ENCODE peak calls at places on chromosome X, in eight cellular contexts. One of them, this sample, is unnamed.

GRCh38 chrX:1932231-1932630 is 317.4 kb downstream of the ASMT start:
- DNase-seq in WTC11: no peak
- DNase-seq in PC-3: peak; percentile 81
- DNase-seq in gastrocnemius medialis: no peak
- DNase-seq in glutamatergic neuron: no peak
- DNase-seq in A673: no peak
- DNase-seq in dorsolateral prefrontal cortex: no peak
- DNase-seq in cardiac fibroblast: peak; percentile 78
- DNase-seq in this sample: peak; percentile 83

GRCh38 chrX:69070949-69071650 is 94.2 kb downstream of the PJA1 start:
- DNase-seq in WTC11: no peak
- DNase-seq in PC-3: no peak
- DNase-seq in gastrocnemius medialis: peak; percentile 38
- DNase-seq in glutamatergic neuron: no peak
- DNase-seq in A673: no peak
- DNase-seq in dorsolateral prefrontal cortex: no peak
- DNase-seq in cardiac fibroblast: peak; percentile 20
- DNase-seq in this sample: no peak

GRCh38 chrX:85503258-85504158 is 124.0 kb upstream of the POF1B start:
- DNase-seq in WTC11: no peak
- DNase-seq in PC-3: no peak
- DNase-seq in gastrocnemius medialis: no peak
- DNase-seq in glutamatergic neuron: no peak
- DNase-seq in A673: no peak
- DNase-seq in dorsolateral prefrontal cortex: no peak
- DNase-seq in cardiac fibroblast: no peak
- DNase-seq in this sample: no peak

GRCh38 chrX:17744896-17745523 is 7.7 kb downstream of the SCML1 start:
- DNase-seq in WTC11: no peak
- DNase-seq in PC-3: peak; percentile 39
- DNase-seq in gastrocnemius medialis: no peak
- DNase-seq in glutamatergic neuron: no peak
- DNase-seq in A673: no peak
- DNase-seq in dorsolateral prefrontal cortex: no peak
- DNase-seq in cardiac fibroblast: peak; percentile 22
- DNase-seq in this sample: no peak

GRCh38 chrX:150197388-150197787 is 165.7 kb upstream of the MAMLD1 start:
- DNase-seq in WTC11: no peak
- DNase-seq in PC-3: no peak
- DNase-seq in gastrocnemius medialis: no peak
- DNase-seq in glutamatergic neuron: no peak
- DNase-seq in A673: no peak
- DNase-seq in dorsolateral prefrontal cortex: no peak
- DNase-seq in cardiac fibroblast: no peak
- DNase-seq in this sample: no peak

GRCh38 chrX:40651620-40652223 is 4.4 kb upstream of the CXorf38 start:
- DNase-seq in WTC11: peak; percentile 33
- DNase-seq in PC-3: peak; percentile 69
- DNase-seq in gastrocnemius medialis: peak; percentile 47
- DNase-seq in glutamatergic neuron: peak; percentile 52
- DNase-seq in A673: peak; percentile 73
- DNase-seq in dorsolateral prefrontal cortex: peak; percentile 38
- DNase-seq in cardiac fibroblast: peak; percentile 70
- DNase-seq in this sample: peak; percentile 72

GRCh38 chrX:34884693-34885277 is 57.8 kb upstream of the FAM47B start:
- DNase-seq in WTC11: no peak
- DNase-seq in PC-3: peak; percentile 71
- DNase-seq in gastrocnemius medialis: no peak
- DNase-seq in glutamatergic neuron: no peak
- DNase-seq in A673: peak; percentile 58
- DNase-seq in dorsolateral prefrontal cortex: no peak
- DNase-seq in cardiac fibroblast: peak; percentile 72
- DNase-seq in this sample: peak; percentile 82

GRCh38 chrX:66030505-66031317 is 9.2 kb downstream of the VSIG4 start:
- DNase-seq in WTC11: peak; percentile 19
- DNase-seq in PC-3: peak; percentile 13
- DNase-seq in gastrocnemius medialis: no peak
- DNase-seq in glutamatergic neuron: no peak
- DNase-seq in A673: peak; percentile 39
- DNase-seq in dorsolateral prefrontal cortex: no peak
- DNase-seq in cardiac fibroblast: peak; percentile 15
- DNase-seq in this sample: peak; percentile 41

GRCh38 chrX:17559728-17560379 is 177.4 kb upstream of the SCML1 start:
- DNase-seq in WTC11: no peak
- DNase-seq in PC-3: peak; percentile 91
- DNase-seq in gastrocnemius medialis: peak; percentile 42
- DNase-seq in glutamatergic neuron: no peak
- DNase-seq in A673: peak; percentile 7
- DNase-seq in dorsolateral prefrontal cortex: no peak
- DNase-seq in cardiac fibroblast: peak; percentile 73
- DNase-seq in this sample: peak; percentile 65

GRCh38 chrX:42385730-42386129 is 392.2 kb downstream of the PPP1R2C start:
- DNase-seq in WTC11: no peak
- DNase-seq in PC-3: peak; percentile 45
- DNase-seq in gastrocnemius medialis: no peak
- DNase-seq in glutamatergic neuron: no peak
- DNase-seq in A673: no peak
- DNase-seq in dorsolateral prefrontal cortex: no peak
- DNase-seq in cardiac fibroblast: no peak
- DNase-seq in this sample: no peak

GRCh38 chrX:45769919-45770582 is 569.4 kb upstream of the DIPK2B start:
- DNase-seq in WTC11: no peak
- DNase-seq in PC-3: peak; percentile 78
- DNase-seq in gastrocnemius medialis: peak; percentile 54
- DNase-seq in glutamatergic neuron: no peak
- DNase-seq in A673: peak; percentile 86
- DNase-seq in dorsolateral prefrontal cortex: no peak
- DNase-seq in cardiac fibroblast: peak; percentile 94
- DNase-seq in this sample: peak; percentile 91

GRCh38 chrX:24014388-24015018 is 12.5 kb downstream of the KLHL15 start:
- DNase-seq in WTC11: no peak
- DNase-seq in PC-3: no peak
- DNase-seq in gastrocnemius medialis: no peak
- DNase-seq in glutamatergic neuron: no peak
- DNase-seq in A673: no peak
- DNase-seq in dorsolateral prefrontal cortex: no peak
- DNase-seq in cardiac fibroblast: peak; percentile 6
- DNase-seq in this sample: no peak

GRCh38 chrX:136207546-136207945 is 43.7 kb downstream of the MAP7D3 start:
- DNase-seq in WTC11: no peak
- DNase-seq in PC-3: no peak
- DNase-seq in gastrocnemius medialis: no peak
- DNase-seq in glutamatergic neuron: no peak
- DNase-seq in A673: no peak
- DNase-seq in dorsolateral prefrontal cortex: no peak
- DNase-seq in cardiac fibroblast: no peak
- DNase-seq in this sample: no peak

GRCh38 chrX:136210243-136210642 is 41.0 kb downstream of the MAP7D3 start:
- DNase-seq in WTC11: no peak
- DNase-seq in PC-3: no peak
- DNase-seq in gastrocnemius medialis: no peak
- DNase-seq in glutamatergic neuron: no peak
- DNase-seq in A673: no peak
- DNase-seq in dorsolateral prefrontal cortex: no peak
- DNase-seq in cardiac fibroblast: no peak
- DNase-seq in this sample: no peak

GRCh38 chrX:136210806-136211205 is 40.4 kb downstream of the MAP7D3 start:
- DNase-seq in WTC11: no peak
- DNase-seq in PC-3: no peak
- DNase-seq in gastrocnemius medialis: peak; percentile 69
- DNase-seq in glutamatergic neuron: no peak
- DNase-seq in A673: no peak
- DNase-seq in dorsolateral prefrontal cortex: no peak
- DNase-seq in cardiac fibroblast: peak; percentile 39
- DNase-seq in this sample: peak; percentile 45

GRCh38 chrX:136209016-136209738 is 42.0 kb downstream of the MAP7D3 start:
- DNase-seq in WTC11: peak; percentile 31
- DNase-seq in PC-3: peak; percentile 50
- DNase-seq in gastrocnemius medialis: peak; percentile 62
- DNase-seq in glutamatergic neuron: peak; percentile 58
- DNase-seq in A673: peak; percentile 49
- DNase-seq in dorsolateral prefrontal cortex: peak; percentile 26
- DNase-seq in cardiac fibroblast: peak; percentile 78
- DNase-seq in this sample: peak; percentile 65

DNA sequence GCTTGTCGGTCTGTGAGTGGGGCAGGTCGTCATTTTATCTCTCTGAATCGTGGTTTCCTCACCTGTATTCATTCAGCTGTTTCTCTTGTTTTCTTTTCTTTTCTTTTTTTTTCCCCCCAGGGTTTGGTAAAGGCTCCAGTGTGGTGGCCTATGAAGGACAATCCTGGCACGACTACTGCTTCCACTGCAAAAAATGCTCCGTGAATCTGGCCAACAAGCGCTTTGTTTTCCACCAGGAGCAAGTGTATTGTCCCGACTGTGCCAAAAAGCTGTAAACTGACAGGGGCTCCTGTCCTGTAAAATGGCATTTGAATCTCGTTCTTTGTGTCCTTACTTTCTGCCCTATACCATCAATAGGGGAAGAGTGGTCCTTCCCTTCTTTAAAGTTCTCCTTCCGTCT is 41.4 kb downstream of the MAP7D3 start:
- DNase-seq in WTC11: no peak
- DNase-seq in PC-3: no peak
- DNase-seq in gastrocnemius medialis: no peak
- DNase-seq in glutamatergic neuron: no peak
- DNase-seq in A673: no peak
- DNase-seq in dorsolateral prefrontal cortex: no peak
- DNase-seq in cardiac fibroblast: no peak
- DNase-seq in this sample: no peak
- TF ChIP-seq CTCF in WTC11: no peak
- TF ChIP-seq CTCF in PC-3: no peak
- TF ChIP-seq CTCF in gastrocnemius medialis: no peak
- TF ChIP-seq CTCF in glutamatergic neuron: no peak
- TF ChIP-seq CTCF in A673: no peak
- TF ChIP-seq CTCF in dorsolateral prefrontal cortex: no peak
- TF ChIP-seq CTCF in cardiac fibroblast: no peak
- TF ChIP-seq CTCF in this sample: no peak

GRCh38 chrX:76109654-76110053 is 63.2 kb upstream of the PBDC1 start:
- DNase-seq in WTC11: no peak
- DNase-seq in PC-3: no peak
- DNase-seq in gastrocnemius medialis: no peak
- DNase-seq in glutamatergic neuron: no peak
- DNase-seq in A673: no peak
- DNase-seq in dorsolateral prefrontal cortex: no peak
- DNase-seq in cardiac fibroblast: no peak
- DNase-seq in this sample: no peak
- TF ChIP-seq CTCF in WTC11: no peak
- TF ChIP-seq CTCF in PC-3: no peak
- TF ChIP-seq CTCF in gastrocnemius medialis: no peak
- TF ChIP-seq CTCF in glutamatergic neuron: no peak
- TF ChIP-seq CTCF in A673: no peak
- TF ChIP-seq CTCF in dorsolateral prefrontal cortex: no peak
- TF ChIP-seq CTCF in cardiac fibroblast: no peak
- TF ChIP-seq CTCF in this sample: no peak

GRCh38 chrX:71283409-71284143 is at the start of gene NONO:
- DNase-seq in WTC11: peak; percentile 79
- DNase-seq in PC-3: peak; percentile 99
- DNase-seq in gastrocnemius medialis: peak; percentile 88
- DNase-seq in glutamatergic neuron: peak; percentile 75
- DNase-seq in A673: peak; percentile 98
- DNase-seq in dorsolateral prefrontal cortex: peak; percentile 54
- DNase-seq in cardiac fibroblast: peak; percentile 99
- DNase-seq in this sample: peak; percentile 99
- TF ChIP-seq CTCF in WTC11: no peak
- TF ChIP-seq CTCF in PC-3: peak; percentile 17
- TF ChIP-seq CTCF in gastrocnemius medialis: no peak
- TF ChIP-seq CTCF in glutamatergic neuron: no peak
- TF ChIP-seq CTCF in A673: peak; percentile 18
- TF ChIP-seq CTCF in dorsolateral prefrontal cortex: no peak
- TF ChIP-seq CTCF in cardiac fibroblast: no peak
- TF ChIP-seq CTCF in this sample: peak; percentile 11

GRCh38 chrX:46796574-46797191 is 37.8 kb upstream of the SLC9A7 start:
- DNase-seq in WTC11: peak; percentile 77
- DNase-seq in PC-3: peak; percentile 86
- DNase-seq in gastrocnemius medialis: peak; percentile 50
- DNase-seq in glutamatergic neuron: peak; percentile 77
- DNase-seq in A673: peak; percentile 82
- DNase-seq in dorsolateral prefrontal cortex: peak; percentile 59
- DNase-seq in cardiac fibroblast: peak; percentile 78
- DNase-seq in this sample: peak; percentile 76
- TF ChIP-seq CTCF in WTC11: peak; percentile 41
- TF ChIP-seq CTCF in PC-3: peak; percentile 88
- TF ChIP-seq CTCF in gastrocnemius medialis: peak; percentile 36
- TF ChIP-seq CTCF in glutamatergic neuron: peak; percentile 70
- TF ChIP-seq CTCF in A673: peak; percentile 89
- TF ChIP-seq CTCF in dorsolateral prefrontal cortex: peak; percentile 76
- TF ChIP-seq CTCF in cardiac fibroblast: peak; percentile 82
- TF ChIP-seq CTCF in this sample: peak; percentile 74

DNA sequence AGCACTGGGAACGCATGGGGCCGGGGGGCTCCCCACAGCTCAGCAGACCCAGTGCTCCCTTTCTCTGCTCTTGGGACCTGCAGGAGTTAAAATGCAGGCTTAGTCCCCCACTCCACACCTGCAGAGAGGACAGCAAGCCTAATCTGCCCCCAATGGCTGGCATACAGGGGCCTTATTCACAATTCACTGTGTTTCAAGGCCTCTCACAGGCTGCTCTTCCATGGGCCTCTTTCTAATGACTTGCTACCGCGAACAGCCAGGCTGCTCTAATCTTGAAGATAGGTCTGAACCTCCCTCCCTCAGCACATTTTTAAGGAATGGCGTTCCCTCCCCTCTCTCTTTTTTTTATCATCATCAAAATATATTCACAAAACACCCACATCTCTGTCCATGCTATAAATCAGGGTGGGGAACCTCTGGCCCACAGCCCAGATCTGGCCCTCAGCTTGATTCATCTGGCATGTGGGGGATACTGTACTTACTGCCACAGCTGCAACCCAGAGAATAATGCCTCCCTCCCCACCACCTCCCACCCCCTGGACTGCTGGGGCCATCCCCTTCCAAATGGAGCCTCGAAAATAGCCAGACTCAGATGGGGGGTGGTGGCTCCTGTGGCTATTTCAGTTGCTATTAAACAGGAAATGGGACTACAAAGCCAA is 76.2 kb upstream of the PLAC1 start:
- DNase-seq in WTC11: no peak
- DNase-seq in PC-3: no peak
- DNase-seq in gastrocnemius medialis: no peak
- DNase-seq in glutamatergic neuron: no peak
- DNase-seq in A673: peak; percentile 26
- DNase-seq in dorsolateral prefrontal cortex: no peak
- DNase-seq in cardiac fibroblast: peak; percentile 69
- DNase-seq in this sample: peak; percentile 51
- TF ChIP-seq CTCF in WTC11: no peak
- TF ChIP-seq CTCF in PC-3: no peak
- TF ChIP-seq CTCF in gastrocnemius medialis: no peak
- TF ChIP-seq CTCF in glutamatergic neuron: no peak
- TF ChIP-seq CTCF in A673: no peak
- TF ChIP-seq CTCF in dorsolateral prefrontal cortex: no peak
- TF ChIP-seq CTCF in cardiac fibroblast: no peak
- TF ChIP-seq CTCF in this sample: no peak